ENCODE peak calls at places on chromosomes 6 and 20, in seven cellular contexts. O, V, I, J, H, G and P are unnamed samples.

GRCh38 chr6:146100776-146101175 is 71.9 kb downstream of the GRM1 start:
- DNase-seq in H (no peak), G (no peak), I (no peak), V (no peak), J (no peak), O (no peak), P (no peak)

GRCh38 chr6:107083921-107084320 is 31.4 kb downstream of the BEND3 start:
- DNase-seq in O (no peak), I (no peak), V (no peak), H (no peak), J (no peak), G (no peak), P (peak)

GRCh38 chr6:52994031-52994788 is 874 bp downstream of the GSTA4 start:
- DNase-seq in O (peak), J (peak), G (peak), H (no peak), I (peak), V (peak), P (peak)

GRCh38 chr20:58192567-58192966 is 35.9 kb downstream of the ANKRD60 start:
- DNase-seq in V (peak), J (no peak), H (no peak), I (no peak), G (peak), O (peak), P (no peak)

GRCh38 chr6:168376120-168376519 is 56.5 kb upstream of the DACT2 start:
- DNase-seq in V (no peak), G (no peak), H (no peak), I (no peak), J (no peak), O (no peak), P (peak)

GRCh38 chr20:50586531-50587232 is 76.5 kb downstream of the PTPN1 start:
- DNase-seq in I (no peak), J (no peak), G (no peak), O (no peak), V (no peak), H (no peak), P (no peak)

GRCh38 chr20:20366896-20367680 is 816 bp upstream of the INSM1 start:
- DNase-seq in H (no peak), G (no peak), I (no peak), J (no peak), O (peak), V (peak), P (no peak)

GRCh38 chr20:46148313-46149213 is 30.4 kb downstream of the CD40 start:
- DNase-seq in G (no peak), I (no peak), V (peak), H (no peak), J (no peak), O (no peak), P (no peak)

GRCh38 chr6:121549741-121550140 is 114.3 kb downstream of the GJA1 start:
- DNase-seq in O (no peak), J (no peak), H (no peak), V (no peak), I (no peak), G (no peak), P (no peak)

GRCh38 chr6:151075527-151075926 is 164.2 kb upstream of the AKAP12 start:
- DNase-seq in O (no peak), H (no peak), V (no peak), J (no peak), I (no peak), G (no peak), P (no peak)

GRCh38 chr6:34414999-34415858 is 10.6 kb downstream of the RPS10 start:
- DNase-seq in I (peak), J (peak), G (peak), V (peak), O (peak), H (peak), P (peak)

GRCh38 chr20:10109621-10110020 is 74.8 kb downstream of the ANKEF1 start:
- DNase-seq in G (no peak), I (no peak), V (no peak), O (no peak), J (no peak), H (no peak), P (no peak)

GRCh38 chr20:18692453-18692852 is 104.6 kb downstream of the DTD1 start:
- DNase-seq in H (no peak), O (no peak), V (no peak), J (no peak), G (no peak), I (no peak), P (no peak)

GRCh38 chr20:22909436-22909835 is 125.7 kb upstream of the SSTR4 start:
- DNase-seq in V (no peak), J (no peak), I (no peak), G (no peak), H (no peak), O (no peak), P (no peak)

DNA sequence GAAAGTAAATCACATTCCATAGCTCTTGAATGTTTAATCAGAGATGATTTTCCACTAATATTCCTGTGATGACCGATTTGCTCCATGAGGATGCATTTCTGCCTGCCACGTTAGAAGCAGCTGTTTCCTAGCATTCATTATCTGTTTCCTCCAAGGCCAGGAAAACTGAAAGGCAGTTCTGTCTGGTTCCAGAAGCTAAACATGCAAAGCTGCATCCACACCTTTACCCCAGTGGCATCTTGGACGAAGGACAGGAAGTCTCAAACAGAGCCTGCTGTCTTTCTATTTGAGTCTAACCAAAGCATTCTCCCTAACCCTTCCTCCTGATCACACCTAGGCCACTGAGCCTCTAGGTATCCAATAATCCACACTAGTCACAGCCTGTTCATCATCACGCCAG is 27.6 kb downstream of the CNKSR3 start:
- DNase-seq in I (no peak), G (peak), V (peak), J (no peak), H (no peak), O (no peak), P (no peak)
- H3K4me3 ChIP-seq in I (no peak), G (no peak), V (no peak), J (no peak), H (no peak), O (no peak), P (no peak)

DNA sequence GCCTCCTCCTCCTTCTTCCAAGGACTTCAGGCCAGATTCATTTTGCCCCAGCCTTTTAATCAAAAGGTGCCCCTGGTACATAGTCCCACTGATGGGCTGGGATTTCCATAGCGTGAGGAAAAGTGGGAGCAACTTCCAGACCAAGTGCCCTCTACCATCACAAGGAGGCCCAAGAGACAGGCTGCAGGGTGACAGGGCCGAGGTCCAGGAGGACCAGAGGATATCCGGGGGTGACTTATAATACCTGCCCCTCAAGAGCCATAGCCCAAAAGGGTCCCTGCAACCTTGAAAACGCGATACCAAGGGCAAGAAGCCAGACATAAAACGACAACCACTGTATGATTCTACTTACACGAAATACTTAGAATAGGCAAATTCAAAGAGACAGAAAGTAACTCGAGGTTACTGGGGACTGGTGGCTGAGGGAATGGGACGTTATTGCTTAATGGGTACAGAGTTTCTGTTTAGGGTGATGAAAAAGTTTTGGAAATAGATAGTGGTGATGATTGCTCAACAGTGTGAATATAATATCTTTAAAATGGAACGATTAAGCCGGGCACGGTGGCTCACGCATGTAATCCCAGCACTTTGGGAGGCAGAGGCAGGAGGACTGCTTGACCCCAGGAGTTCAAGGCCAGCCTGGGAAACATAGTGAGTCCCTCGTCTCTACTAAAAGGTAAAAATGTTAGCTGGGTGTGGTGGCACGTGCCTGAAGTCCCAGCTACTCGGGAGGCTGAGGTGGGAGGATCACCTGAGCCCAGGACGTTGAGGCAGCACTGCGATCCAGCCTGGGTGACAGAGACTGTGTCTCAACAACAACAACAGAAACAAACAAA is 71.9 kb downstream of the NOL4L start:
- DNase-seq in V (no peak), O (no peak), H (no peak), I (no peak), G (no peak), J (no peak), P (no peak)
- TF ChIP-seq POLR2AphosphoS5 in V (no peak), O (no peak), H (no peak), I (no peak), G (no peak), J (no peak), P (no peak)

GRCh38 chr20:5737619-5737953 is 12.6 kb upstream of the SHLD1 start:
- DNase-seq in G (no peak), J (no peak), O (no peak), I (no peak), V (no peak), H (no peak), P (no peak)
- H3K4me3 ChIP-seq in G (no peak), J (no peak), O (no peak), I (no peak), V (no peak), H (no peak), P (no peak)

GRCh38 chr6:46129634-46130505 is at the start of gene ENPP4:
- DNase-seq in V (peak), I (peak), G (peak), J (peak), O (peak), H (peak), P (peak)
- TF ChIP-seq POLR2AphosphoS5 in V (no peak), I (no peak), G (no peak), J (peak), O (no peak), H (peak), P (peak)

GRCh38 chr6:137415834-137416190 is 78.4 kb downstream of the OLIG3 start:
- DNase-seq in J (no peak), G (no peak), I (no peak), V (no peak), O (no peak), H (no peak), P (no peak)
- H3K4me3 ChIP-seq in J (peak), G (no peak), I (no peak), V (peak), O (peak), H (peak), P (peak)

GRCh38 chr20:34629342-34629741 is 47.5 kb downstream of the PIGU start:
- DNase-seq in J (no peak), I (no peak), O (no peak), H (no peak), G (no peak), V (no peak), P (no peak)
- TF ChIP-seq POLR2AphosphoS5 in J (no peak), I (no peak), O (no peak), H (no peak), G (no peak), V (no peak), P (no peak)

GRCh38 chr20:64258071-64258823 is 2.7 kb downstream of the PCMTD2 start:
- DNase-seq in I (no peak), V (no peak), G (no peak), H (no peak), O (no peak), J (no peak), P (no peak)
- H3K4me3 ChIP-seq in I (no peak), V (no peak), G (no peak), H (no peak), O (peak), J (peak), P (no peak)